ENCODE peak calls at places on chromosome 7, in ten cellular contexts. V, Q, J, R, Z, E, W, Y, B and G are unnamed samples.
A peak's percentile ranks its signal among the peaks of the same experiment; 100 is the strongest.

GRCh38 chr7:157552295-157552993 is 215.6 kb downstream of the DNAJB6 start:
- DNase-seq in B (no peak), W (no peak), V (no peak), R (no peak), J (no peak), Q (no peak), E (no peak), Y (no peak), Z (no peak), G (no peak)

GRCh38 chr7:159015081-159015893 is 129.4 kb downstream of the VIPR2 start:
- DNase-seq in Q (no peak), B (no peak), J (no peak), R (peak; percentile 46), Z (no peak), W (no peak), Y (peak; percentile 51), V (peak; percentile 72), E (no peak), G (peak; percentile 26)

GRCh38 chr7:77796960-77797359 is 1.3 kb downstream of the TMEM60 start:
- DNase-seq in J (no peak), B (no peak), Z (no peak), E (no peak), W (no peak), V (no peak), R (no peak), Q (no peak), Y (no peak), G (no peak)

GRCh38 chr7:131895541-131896173 is 339.2 kb upstream of the PODXL start:
- DNase-seq in V (no peak), B (no peak), E (peak; percentile 10), Q (no peak), J (no peak), R (peak; percentile 95), W (no peak), Y (no peak), Z (peak; percentile 62), G (peak; percentile 20)

GRCh38 chr7:124152859-124153692 is 120.2 kb upstream of the TMEM229A start:
- DNase-seq in R (peak; percentile 61), Q (no peak), Z (no peak), V (no peak), W (no peak), E (peak; percentile 85), J (no peak), Y (no peak), B (no peak), G (peak; percentile 44)

GRCh38 chr7:93432130-93432529 is 142.4 kb downstream of the CALCR start:
- DNase-seq in B (no peak), Q (no peak), W (no peak), Y (no peak), E (no peak), R (no peak), J (no peak), Z (no peak), V (no peak), G (no peak)

GRCh38 chr7:45569290-45569685 is 4.9 kb upstream of the ADCY1 start:
- DNase-seq in R (no peak), B (no peak), V (no peak), Y (no peak), E (no peak), W (no peak), J (no peak), Z (no peak), Q (no peak), G (no peak)

GRCh38 chr7:55588379-55588699 is 16.0 kb upstream of the VOPP1 start:
- DNase-seq in W (no peak), B (no peak), R (no peak), Z (no peak), E (no peak), Q (no peak), J (no peak), V (no peak), Y (no peak), G (no peak)

GRCh38 chr7:65927489-65928448 is 54.2 kb downstream of the GUSB start:
- DNase-seq in B (no peak), V (no peak), E (no peak), W (no peak), J (no peak), Y (no peak), R (no peak), Q (no peak), Z (no peak), G (no peak)

GRCh38 chr7:2093214-2093840 is 139.4 kb downstream of the MAD1L1 start:
- DNase-seq in R (no peak), Q (no peak), E (no peak), B (no peak), J (no peak), V (no peak), Z (no peak), Y (no peak), W (no peak), G (no peak)

GRCh38 chr7:113086431-113086888 is at the start of gene GPR85:
- DNase-seq in Z (peak; percentile 32), B (no peak), J (peak; percentile 31), V (peak; percentile 9), Y (no peak), W (peak; percentile 6), Q (peak; percentile 61), R (peak; percentile 74), E (no peak), G (peak; percentile 91)

GRCh38 chr7:23055582-23056178 is 41.8 kb upstream of the HYCC1 start:
- DNase-seq in V (peak; percentile 24), J (peak; percentile 61), Q (no peak), Y (no peak), W (peak; percentile 53), R (peak; percentile 70), B (no peak), Z (peak; percentile 38), E (peak; percentile 81), G (peak; percentile 86)

GRCh38 chr7:87267239-87267900 is 47.8 kb upstream of the TMEM243 start:
- DNase-seq in Y (no peak), Z (no peak), V (no peak), R (no peak), J (no peak), W (no peak), E (no peak), B (no peak), Q (no peak), G (no peak)

GRCh38 chr7:142887282-142888015 is 1.9 kb upstream of the TRPV6 start:
- DNase-seq in E (no peak), W (no peak), Y (no peak), Z (no peak), R (no peak), B (no peak), J (no peak), V (no peak), Q (no peak), G (no peak)

GRCh38 chr7:155206286-155207020 is 91.2 kb upstream of the INSIG1 start:
- DNase-seq in J (peak; percentile 6), V (peak; percentile 49), W (peak; percentile 39), Y (peak; percentile 33), R (peak; percentile 85), B (no peak), E (no peak), Z (no peak), Q (peak; percentile 79), G (peak; percentile 75)

GRCh38 chr7:95605275-95605674 is 9.0 kb upstream of the PDK4 start:
- DNase-seq in Z (no peak), V (no peak), Y (no peak), E (no peak), R (no peak), W (no peak), J (no peak), B (no peak), Q (no peak), G (no peak)

GRCh38 chr7:50749908-50750307 is 32.8 kb downstream of the GRB10 start:
- DNase-seq in Z (no peak), Q (no peak), R (no peak), V (no peak), W (no peak), J (no peak), B (no peak), Y (no peak), E (no peak), G (no peak)

GRCh38 chr7:131276736-131277135 is 50.9 kb upstream of the MKLN1 start:
- DNase-seq in Y (no peak), E (no peak), Z (no peak), B (no peak), V (no peak), W (no peak), Q (no peak), J (no peak), R (no peak), G (no peak)

GRCh38 chr7:100693312-100694195 is 496 bp downstream of the GIGYF1 start:
- DNase-seq in W (no peak), Y (no peak), V (no peak), E (no peak), R (no peak), B (no peak), J (no peak), Q (no peak), Z (no peak), G (peak; percentile 29)

GRCh38 chr7:50783801-50784507 is 1.3 kb upstream of the GRB10 start:
- DNase-seq in Y (no peak), R (peak; percentile 34), B (no peak), Z (no peak), V (no peak), E (no peak), W (no peak), Q (no peak), J (no peak), G (no peak)

GRCh38 chr7:3307437-3307836 is 6.4 kb downstream of the SDK1 start:
- DNase-seq in W (no peak), R (no peak), Q (no peak), B (no peak), V (no peak), E (no peak), Y (no peak), Z (no peak), J (no peak), G (peak; percentile 42)

GRCh38 chr7:105738133-105738532 is 138.3 kb downstream of the ATXN7L1 start:
- DNase-seq in Y (no peak), Z (no peak), J (no peak), W (no peak), V (no peak), Q (no peak), E (no peak), R (no peak), B (no peak), G (no peak)

GRCh38 chr7:17015575-17015974 is 133.8 kb upstream of the AGR3 start:
- DNase-seq in V (no peak), B (no peak), J (no peak), W (no peak), R (peak; percentile 77), Q (no peak), Z (no peak), E (no peak), Y (no peak), G (peak; percentile 33)

GRCh38 chr7:79290398-79290797 is 163.1 kb downstream of the MAGI2 start:
- DNase-seq in Y (no peak), W (no peak), Q (no peak), Z (no peak), J (no peak), V (no peak), B (no peak), R (no peak), E (no peak), G (no peak)

GRCh38 chr7:16644624-16644986 is 949 bp downstream of the ANKMY2 start:
- DNase-seq in E (peak; percentile 55), Z (peak; percentile 88), W (peak; percentile 58), J (peak; percentile 47), Q (peak; percentile 79), V (peak; percentile 47), B (peak; percentile 33), R (peak; percentile 81), Y (peak; percentile 23), G (peak; percentile 81)

GRCh38 chr7:88664630-88665233 is 94.8 kb upstream of the ZNF804B start:
- DNase-seq in E (peak; percentile 5), B (no peak), Q (no peak), R (no peak), Z (peak; percentile 15), J (no peak), W (no peak), V (no peak), Y (no peak), G (peak; percentile 76)

GRCh38 chr7:131583430-131583829 is 27.0 kb upstream of the PODXL start:
- DNase-seq in E (no peak), Q (no peak), B (no peak), Y (no peak), R (peak; percentile 25), V (no peak), Z (no peak), J (no peak), W (no peak), G (no peak)